ENCODE peak calls at places on chromosomes 6 and 20, in four cellular contexts. Z is cardiac muscle cell, T is psoas muscle, A is HCT116. U is an unnamed sample.

GRCh38 chr6:116695398-116695797 is 14.4 kb downstream of the KPNA5 start:
- DNase-seq in Z (no peak), A (no peak), T (no peak), U (no peak)

GRCh38 chr6:25880601-25881000 is 6.6 kb upstream of the SLC17A3 start:
- DNase-seq in Z (no peak), A (no peak), T (no peak), U (no peak)

GRCh38 chr6:144929262-144929661 is 644.1 kb downstream of the UTRN start:
- DNase-seq in A (no peak), T (no peak), Z (no peak), U (no peak)

GRCh38 chr6:26327450-26328264 is 37.3 kb upstream of the BTN3A2 start:
- DNase-seq in A (peak), Z (peak), T (no peak), U (no peak)

GRCh38 chr20:62186096-62186426 is 3.2 kb downstream of the MTG2 start:
- DNase-seq in A (no peak), Z (no peak), T (no peak), U (no peak)

GRCh38 chr6:106360989-106361430 is 493 bp downstream of the CRYBG1 start:
- DNase-seq in A (no peak), T (peak), Z (no peak), U (no peak)

GRCh38 chr20:59010321-59010994 is 3.4 kb upstream of the CTSZ start:
- DNase-seq in Z (peak), T (peak), A (no peak), U (no peak)

GRCh38 chr20:39553120-39553519 is 591.0 kb downstream of the DHX35 start:
- DNase-seq in Z (no peak), A (no peak), T (no peak), U (no peak)

GRCh38 chr6:167668019-167668753 is 158.5 kb upstream of the AFDN start:
- DNase-seq in T (peak), A (no peak), Z (no peak), U (no peak)

GRCh38 chr6:28816909-28817807 is 106.6 kb downstream of the TRIM27 start:
- DNase-seq in A (no peak), T (no peak), Z (peak), U (no peak)

GRCh38 chr6:43803055-43803782 is 33.2 kb downstream of the VEGFA start:
- DNase-seq in A (no peak), Z (peak), T (peak), U (no peak)

GRCh38 chr6:134447423-134447822 is 129.5 kb upstream of the SGK1 start:
- DNase-seq in Z (peak), T (no peak), A (no peak), U (no peak)

GRCh38 chr6:34964564-34964963 is 75.5 kb downstream of the ANKS1A start:
- DNase-seq in A (no peak), T (no peak), Z (peak), U (no peak)

GRCh38 chr20:13061381-13061780 is 52.6 kb downstream of the SPTLC3 start:
- DNase-seq in Z (no peak), T (no peak), A (no peak), U (no peak)

GRCh38 chr6:97401533-97401932 is 118.5 kb upstream of the MMS22L start:
- DNase-seq in Z (peak), A (no peak), T (no peak), U (no peak)

GRCh38 chr6:16712250-16712930 is 48.9 kb downstream of the ATXN1 start:
- DNase-seq in A (no peak), T (no peak), Z (no peak), U (no peak)

GRCh38 chr6:168125429-168126001 is 46.5 kb upstream of the FRMD1 start:
- DNase-seq in A (no peak), Z (no peak), T (peak), U (no peak)

GRCh38 chr6:106377061-106377540 is 16.6 kb downstream of the CRYBG1 start:
- DNase-seq in Z (no peak), A (no peak), T (no peak), U (no peak)

GRCh38 chr20:10466325-10466724 is 31.2 kb downstream of the SLX4IP start:
- DNase-seq in T (no peak), A (no peak), Z (peak), U (no peak)

GRCh38 chr6:88220493-88220892 is 54.3 kb upstream of the CNR1 start:
- DNase-seq in T (no peak), A (no peak), Z (peak), U (no peak)

GRCh38 chr6:107293421-107293820 is 165.9 kb downstream of the PDSS2 start:
- DNase-seq in Z (no peak), A (no peak), T (no peak), U (no peak)

GRCh38 chr6:30749554-30750378 is 5.4 kb upstream of the IER3 start:
- DNase-seq in T (no peak), Z (no peak), A (peak), U (no peak)

GRCh38 chr6:26311385-26312095 is 53.5 kb upstream of the BTN3A2 start:
- DNase-seq in T (no peak), Z (peak), A (peak), U (no peak)

GRCh38 chr6:21046276-21046675 is 512.0 kb downstream of the CDKAL1 start:
- DNase-seq in Z (no peak), A (no peak), T (no peak), U (no peak)
- H3K27ac ChIP-seq in Z (peak), A (no peak), T (no peak), U (no peak)

GRCh38 chr6:141593311-141593710 is 539.4 kb upstream of the GJE1 start:
- DNase-seq in Z (no peak), A (no peak), T (no peak), U (no peak)
- H3K27ac ChIP-seq in Z (no peak), A (no peak), T (no peak), U (no peak)

GRCh38 chr6:37170273-37171140 is 555 bp downstream of the PIM1 start:
- DNase-seq in A (no peak), T (peak), Z (peak), U (no peak)

GRCh38 chr6:37168163-37168758 is 1.7 kb upstream of the PIM1 start:
- DNase-seq in T (no peak), A (no peak), Z (no peak), U (no peak)

GRCh38 chr6:37168809-37169457 is 1.0 kb upstream of the PIM1 start:
- DNase-seq in T (no peak), A (no peak), Z (no peak), U (peak)

GRCh38 chr6:37171141-37171969 is 1.4 kb downstream of the PIM1 start:
- DNase-seq in A (no peak), T (peak), Z (peak), U (peak)

GRCh38 chr6:37169458-37170272 is at the start of gene PIM1:
- DNase-seq in T (peak), Z (peak), A (peak), U (peak)
- H3K27ac ChIP-seq in T (peak), Z (peak), A (peak), U (peak)

GRCh38 chr6:6966569-6966968 is 141.2 kb upstream of the RREB1 start:
- DNase-seq in A (no peak), T (no peak), Z (no peak), U (no peak)
- H3K27ac ChIP-seq in A (no peak), T (no peak), Z (no peak), U (no peak)

GRCh38 chr20:48637461-48637860 is 190.3 kb downstream of the PREX1 start:
- DNase-seq in Z (no peak), T (no peak), A (no peak), U (no peak)
- H3K27ac ChIP-seq in Z (no peak), T (no peak), A (no peak), U (peak)

GRCh38 chr20:50309764-50310672 is 119.4 kb downstream of the CEBPB start:
- DNase-seq in T (no peak), Z (no peak), A (no peak), U (no peak)
- H3K27ac ChIP-seq in T (peak), Z (no peak), A (peak), U (no peak)

DNA sequence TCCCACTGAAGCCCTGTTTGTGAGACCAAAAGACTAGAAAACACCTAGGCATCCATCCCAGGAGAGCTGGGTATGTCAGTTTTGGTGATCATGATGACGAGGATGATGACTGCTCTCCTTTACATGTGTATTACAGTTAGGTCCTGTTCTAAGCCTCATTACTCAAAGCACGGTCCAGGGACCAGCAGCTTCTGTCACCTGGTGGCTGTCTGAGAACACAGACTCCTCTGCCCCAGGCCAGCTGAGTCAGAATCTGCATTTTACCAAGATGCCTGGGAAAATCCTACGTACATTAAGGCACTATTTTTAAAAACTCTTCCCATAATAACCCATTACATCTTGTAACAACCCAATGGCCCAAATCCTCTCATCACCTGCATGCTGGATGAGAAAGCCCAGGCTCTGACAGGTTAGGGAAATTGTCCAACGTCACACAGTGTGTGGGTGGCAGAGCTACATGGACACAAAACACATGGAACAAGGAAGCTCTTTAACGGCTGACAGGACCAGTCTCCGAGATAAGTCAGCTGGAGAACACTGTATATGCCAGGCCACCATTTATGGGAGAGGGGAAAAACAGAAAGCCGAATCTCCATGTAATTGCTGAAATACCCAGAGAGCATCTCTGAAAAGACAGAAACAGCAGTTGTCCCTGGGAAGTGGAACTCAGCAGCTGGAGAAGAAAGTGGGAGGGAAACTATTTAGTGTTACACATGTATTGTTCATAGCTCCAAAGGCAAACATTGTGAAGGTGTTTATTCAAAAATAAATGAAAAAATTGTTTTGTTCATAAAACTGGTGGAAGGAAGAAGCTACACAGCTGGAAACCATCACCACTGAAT is 65.3 kb downstream of the BMP7 start:
- DNase-seq in Z (no peak), T (peak), A (no peak), U (no peak)
- H3K27ac ChIP-seq in Z (peak), T (no peak), A (no peak), U (no peak)

GRCh38 chr6:38509713-38510112 is 130.0 kb downstream of the BTBD9 start:
- DNase-seq in A (peak), T (no peak), Z (peak), U (no peak)

GRCh38 chr6:38507173-38507572 is 132.6 kb downstream of the BTBD9 start:
- DNase-seq in Z (no peak), A (no peak), T (no peak), U (no peak)

GRCh38 chr6:38510205-38510604 is 129.5 kb downstream of the BTBD9 start:
- DNase-seq in Z (no peak), A (no peak), T (no peak), U (no peak)

GRCh38 chr6:38508286-38508685 is 131.4 kb downstream of the BTBD9 start:
- DNase-seq in A (no peak), T (no peak), Z (no peak), U (no peak)

GRCh38 chr6:38508894-38509293 is 130.8 kb downstream of the BTBD9 start:
- DNase-seq in A (no peak), Z (peak), T (no peak), U (no peak)
- H3K27ac ChIP-seq in A (no peak), Z (no peak), T (peak), U (no peak)

U was measured in substantia nigra.